ENCODE peak calls at places on chromosomes 1 and 21, in nine cellular contexts. L is kidney; A is mucosa of descending colon; V is CD8-positive, alpha-beta T cell; I is choroid plexus epithelial cell; D is CD4-positive, alpha-beta T cell; C is heart right ventricle; P is tibial nerve; Z is cardiac muscle cell. R is an unnamed sample.

GRCh38 chr21:42404534-42404933 is 832 bp downstream of the UBASH3A start:
- DNase-seq in L (no peak), A (no peak), V (no peak), I (no peak), D (no peak), C (no peak), P (no peak), Z (no peak), R (no peak)

GRCh38 chr21:39529026-39529425 is 77.3 kb downstream of the SH3BGR start:
- DNase-seq in L (no peak), A (no peak), V (no peak), I (no peak), D (no peak), C (no peak), P (no peak), Z (no peak), R (no peak)

GRCh38 chr1:110605901-110606783 is at the start of gene KCNA2:
- DNase-seq in L (peak), A (no peak), V (no peak), I (peak), D (no peak), C (peak), P (no peak), Z (peak), R (no peak)

GRCh38 chr1:200290010-200290685 is 119.7 kb downstream of the ZNF281 start:
- DNase-seq in L (no peak), A (no peak), V (no peak), I (peak), D (no peak), C (no peak), P (no peak), Z (no peak), R (no peak)

GRCh38 chr1:43976045-43976444 is 1.3 kb downstream of the ATP6V0B start:
- DNase-seq in L (no peak), A (no peak), V (no peak), I (no peak), D (no peak), C (no peak), P (no peak), Z (no peak), R (no peak)

GRCh38 chr1:226100436-226101347 is 38.2 kb downstream of the H3-3A start:
- DNase-seq in L (peak), A (peak), V (peak), I (peak), D (peak), C (peak), P (no peak), Z (peak), R (no peak)

GRCh38 chr1:235649722-235650163 is at the start of gene GNG4:
- DNase-seq in L (no peak), A (peak), V (no peak), I (no peak), D (no peak), C (no peak), P (no peak), Z (no peak), R (no peak)

GRCh38 chr1:207579436-207579799 is 65.5 kb upstream of the CR1L start:
- DNase-seq in L (no peak), A (peak), V (no peak), I (peak), D (no peak), C (no peak), P (peak), Z (peak), R (no peak)

GRCh38 chr1:199551967-199552565 is 475.4 kb upstream of the NR5A2 start:
- DNase-seq in L (no peak), A (peak), V (no peak), I (peak), D (peak), C (no peak), P (peak), Z (peak), R (no peak)

DNA sequence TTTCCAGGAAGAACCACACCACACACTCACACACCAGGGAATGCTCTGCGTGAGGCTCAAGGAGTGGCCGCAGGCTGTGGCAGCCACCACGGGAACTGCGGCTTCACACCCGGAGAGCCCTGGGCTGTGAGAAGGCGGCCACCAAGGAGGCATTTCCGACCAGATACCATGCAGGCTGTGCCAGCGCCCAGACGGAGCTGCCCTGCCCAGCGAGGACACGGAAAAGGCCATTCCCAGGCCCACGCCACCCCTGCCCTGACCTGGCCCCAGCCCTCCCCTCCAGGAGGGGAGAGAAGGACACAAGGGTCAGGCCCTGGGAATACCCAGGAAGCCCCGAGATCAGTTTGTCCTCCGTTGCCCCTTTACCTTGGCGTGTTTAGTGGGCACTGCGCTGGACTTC is 119.3 kb downstream of the NPHP4 start:
- DNase-seq in L (no peak), A (no peak), V (no peak), I (no peak), D (no peak), C (no peak), P (no peak), Z (no peak), R (no peak)
- TF ChIP-seq CTCF in L (no peak), A (no peak), V (no peak), I (no peak), D (no peak), C (no peak), P (no peak), Z (no peak), R (no peak)

GRCh38 chr1:67614511-67614934 is 70.5 kb upstream of the GADD45A start:
- DNase-seq in L (no peak), A (no peak), V (no peak), I (peak), D (no peak), C (no peak), P (no peak), Z (peak), R (no peak)

GRCh38 chr1:67616394-67616985 is 68.5 kb upstream of the GADD45A start:
- DNase-seq in L (no peak), A (no peak), V (no peak), I (no peak), D (no peak), C (no peak), P (no peak), Z (no peak), R (no peak)

GRCh38 chr1:67615886-67616285 is 69.1 kb upstream of the GADD45A start:
- DNase-seq in L (no peak), A (no peak), V (no peak), I (no peak), D (no peak), C (no peak), P (no peak), Z (no peak), R (no peak)

GRCh38 chr1:67618285-67619018 is 66.5 kb upstream of the GADD45A start:
- DNase-seq in L (peak), A (peak), V (no peak), I (peak), D (no peak), C (peak), P (peak), Z (peak), R (peak)

GRCh38 chr1:67619080-67619479 is 65.9 kb upstream of the GADD45A start:
- DNase-seq in L (no peak), A (no peak), V (no peak), I (peak), D (no peak), C (no peak), P (no peak), Z (peak), R (no peak)
- TF ChIP-seq CTCF in L (no peak), A (no peak), V (no peak), I (no peak), D (no peak), C (no peak), P (no peak), Z (no peak), R (no peak)

DNA sequence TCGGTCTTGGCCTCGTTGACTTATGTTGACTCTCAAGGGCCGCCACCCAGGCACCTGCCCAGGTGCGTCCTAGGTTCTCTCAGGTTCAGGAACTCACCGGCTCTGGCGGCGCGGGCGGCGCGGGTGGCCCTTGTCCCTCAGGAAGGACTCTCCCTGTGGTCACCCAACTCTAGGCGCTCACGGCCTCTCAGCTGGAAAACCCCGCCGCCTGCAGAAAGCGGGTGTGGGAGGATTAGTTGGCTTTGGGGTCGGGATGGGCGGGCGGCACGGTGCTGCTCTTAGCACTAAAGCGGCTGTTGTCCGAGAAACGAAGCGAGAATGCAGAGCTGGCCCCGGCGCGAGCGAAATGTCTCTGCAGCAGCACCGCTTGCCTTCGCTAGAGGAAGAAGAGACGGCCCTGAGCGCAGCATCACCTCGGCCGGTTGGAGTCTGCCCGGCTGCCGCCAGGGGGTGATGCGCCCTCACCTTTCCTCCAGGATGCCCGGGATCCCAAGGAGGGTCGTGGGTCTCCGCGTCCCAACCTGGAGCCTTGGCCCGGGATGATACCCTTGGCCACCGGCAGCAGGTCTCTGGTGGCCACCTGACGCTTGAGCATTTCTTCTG is 8.1 kb upstream of the TADA1 start:
- DNase-seq in L (peak), A (peak), V (no peak), I (peak), D (peak), C (peak), P (no peak), Z (peak), R (no peak)
- TF ChIP-seq CTCF in L (peak), A (no peak), V (peak), I (peak), D (peak), C (peak), P (peak), Z (peak), R (peak)

GRCh38 chr21:28233536-28234220 is 759.0 kb downstream of the LTN1 start:
- DNase-seq in L (no peak), A (no peak), V (no peak), I (no peak), D (no peak), C (no peak), P (no peak), Z (no peak), R (no peak)

GRCh38 chr21:28239345-28239744 is 753.3 kb downstream of the LTN1 start:
- DNase-seq in L (peak), A (no peak), V (no peak), I (no peak), D (no peak), C (peak), P (no peak), Z (peak), R (no peak)

GRCh38 chr21:28230559-28230958 is 762.1 kb downstream of the LTN1 start:
- DNase-seq in L (no peak), A (no peak), V (no peak), I (peak), D (no peak), C (no peak), P (no peak), Z (peak), R (no peak)

GRCh38 chr21:28237661-28238060 is 755.0 kb downstream of the LTN1 start:
- DNase-seq in L (no peak), A (no peak), V (no peak), I (no peak), D (no peak), C (no peak), P (peak), Z (no peak), R (no peak)

GRCh38 chr21:28235169-28235892 is 757.3 kb downstream of the LTN1 start:
- DNase-seq in L (no peak), A (peak), V (no peak), I (peak), D (no peak), C (peak), P (no peak), Z (peak), R (no peak)
- TF ChIP-seq CTCF in L (no peak), A (no peak), V (no peak), I (peak), D (no peak), C (no peak), P (no peak), Z (peak), R (no peak)

DNA sequence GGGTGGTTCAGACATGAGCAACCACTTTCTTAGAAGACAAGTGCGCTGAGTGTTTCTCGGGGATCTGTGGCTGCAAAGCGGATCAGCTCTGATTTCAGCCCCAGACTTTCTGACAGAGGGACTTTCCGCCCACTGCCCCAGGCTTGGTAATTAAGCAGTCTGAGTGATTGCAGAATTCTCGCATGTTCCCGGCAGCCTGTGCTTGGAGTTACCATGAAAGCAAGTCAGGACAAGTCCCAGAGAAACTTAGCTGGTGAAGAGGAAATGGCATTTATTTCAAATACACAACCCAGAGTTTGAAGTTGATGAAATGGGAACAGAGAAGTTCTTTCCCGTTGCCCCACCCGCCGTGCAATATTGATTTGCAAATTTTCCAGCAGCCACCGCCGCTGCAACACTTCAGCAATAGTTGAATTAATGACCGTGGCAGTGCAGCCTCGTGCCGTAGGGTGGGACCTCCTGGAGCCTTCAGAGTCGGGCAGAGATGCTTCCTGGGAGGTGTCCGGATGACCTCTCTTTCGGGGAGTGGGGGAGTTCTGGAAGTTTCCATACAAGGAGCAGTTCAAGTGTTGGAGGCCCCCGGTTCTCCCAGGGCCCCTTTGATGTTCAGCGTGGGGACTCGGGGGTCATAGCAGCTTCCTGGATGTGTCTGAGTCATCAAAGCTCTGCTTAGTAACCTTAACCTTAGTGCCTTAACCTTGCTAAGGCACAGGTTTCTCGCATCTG is 134.7 kb downstream of the KAZN start:
- DNase-seq in L (peak), A (peak), V (no peak), I (peak), D (no peak), C (no peak), P (no peak), Z (no peak), R (no peak)
- TF ChIP-seq CTCF in L (no peak), A (no peak), V (no peak), I (no peak), D (no peak), C (no peak), P (no peak), Z (no peak), R (no peak)

GRCh38 chr1:204600203-204600602 is 84.0 kb downstream of the MDM4 start:
- DNase-seq in L (no peak), A (no peak), V (no peak), I (no peak), D (no peak), C (no peak), P (no peak), Z (no peak), R (no peak)

GRCh38 chr1:204599098-204599497 is 82.9 kb downstream of the MDM4 start:
- DNase-seq in L (no peak), A (no peak), V (no peak), I (no peak), D (no peak), C (no peak), P (no peak), Z (no peak), R (no peak)

GRCh38 chr1:204601979-204602653 is 83.4 kb downstream of the LRRN2 start:
- DNase-seq in L (no peak), A (no peak), V (no peak), I (no peak), D (no peak), C (no peak), P (no peak), Z (no peak), R (no peak)

GRCh38 chr1:204599596-204599995 is 83.4 kb downstream of the MDM4 start:
- DNase-seq in L (no peak), A (no peak), V (no peak), I (no peak), D (no peak), C (no peak), P (no peak), Z (no peak), R (no peak)

GRCh38 chr1:204600968-204601367 is 84.6 kb downstream of the LRRN2 start:
- DNase-seq in L (no peak), A (no peak), V (no peak), I (no peak), D (no peak), C (no peak), P (no peak), Z (no peak), R (no peak)
- TF ChIP-seq CTCF in L (no peak), A (no peak), V (no peak), I (no peak), D (no peak), C (no peak), P (no peak), Z (peak), R (no peak)

DNA sequence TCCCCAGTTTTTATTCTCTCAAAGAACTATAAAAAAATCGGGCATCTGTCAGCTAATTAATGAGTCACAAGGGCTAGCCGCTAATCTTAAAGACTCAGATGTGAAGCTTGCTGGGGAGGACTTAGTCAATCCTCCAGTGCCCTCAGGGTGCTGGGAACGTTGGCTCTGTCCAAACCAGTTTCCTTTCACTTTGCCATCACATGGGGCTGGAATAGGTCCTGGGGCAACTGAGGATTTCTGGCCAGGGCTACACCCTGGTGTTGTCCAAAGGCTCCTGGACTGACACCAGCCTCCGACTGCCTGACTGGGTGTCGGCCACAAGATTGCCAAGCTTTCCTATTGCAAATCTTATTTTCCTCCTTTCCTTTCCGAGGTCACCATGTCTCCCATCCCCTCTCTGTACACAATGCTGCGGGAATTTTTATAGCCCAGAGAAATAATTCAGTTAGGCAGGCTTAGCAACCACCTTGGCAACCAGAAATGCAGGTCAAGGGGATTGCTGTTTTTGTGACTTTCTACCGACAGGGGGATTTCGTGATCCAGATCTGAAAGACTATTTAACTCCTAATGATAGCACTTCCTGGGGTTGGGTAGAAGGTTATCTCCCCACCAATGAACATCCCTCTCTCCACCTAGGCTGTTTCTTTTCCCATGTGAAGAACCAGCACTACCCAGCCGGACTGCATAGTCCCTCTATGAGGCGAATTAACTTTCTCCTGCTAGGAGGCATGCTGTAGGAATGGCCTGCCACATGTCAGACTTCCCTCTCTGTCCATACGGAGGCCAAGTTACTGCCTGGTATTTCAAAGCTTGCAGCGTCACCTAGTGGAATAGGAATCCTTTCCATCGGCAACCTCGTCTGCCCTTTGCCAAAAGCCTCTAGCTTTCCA is 29.9 kb upstream of the CTBS start:
- DNase-seq in L (no peak), A (no peak), V (no peak), I (peak), D (no peak), C (peak), P (no peak), Z (peak), R (no peak)
- TF ChIP-seq CTCF in L (no peak), A (no peak), V (no peak), I (peak), D (no peak), C (peak), P (no peak), Z (peak), R (no peak)

DNA sequence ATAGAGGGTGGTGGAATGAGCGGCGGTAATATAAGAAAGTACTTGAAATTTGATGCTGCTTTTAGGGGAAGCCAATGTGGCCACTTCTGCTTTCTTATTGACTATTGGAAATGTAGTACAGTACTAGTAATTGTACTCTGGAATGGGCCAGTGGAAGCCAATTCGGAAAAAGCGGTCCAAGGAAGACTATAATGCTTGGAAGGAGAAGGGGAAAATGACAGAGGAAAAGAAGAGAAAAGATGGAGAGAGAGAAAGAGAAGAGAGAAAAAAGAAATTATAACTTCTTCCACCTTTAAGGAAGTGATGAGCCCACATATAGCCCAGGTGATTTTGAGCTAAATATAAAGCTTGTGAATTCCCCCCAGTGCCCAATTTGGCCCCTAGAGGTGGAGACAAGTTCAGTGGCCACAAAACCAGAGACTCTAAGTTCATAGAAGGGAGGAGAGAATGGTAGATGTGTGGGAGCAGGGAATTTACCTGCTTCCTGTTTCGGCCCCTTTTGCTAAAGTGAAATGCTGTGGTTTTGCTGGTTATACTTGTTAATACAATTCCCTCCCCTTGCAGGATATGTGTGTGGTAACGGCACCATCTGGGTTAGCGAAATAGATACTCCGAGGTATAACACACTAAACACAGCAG is 35.7 kb upstream of the DUSP10 start:
- DNase-seq in L (no peak), A (peak), V (no peak), I (no peak), D (no peak), C (no peak), P (no peak), Z (no peak), R (no peak)
- TF ChIP-seq CTCF in L (no peak), A (no peak), V (no peak), I (no peak), D (no peak), C (no peak), P (no peak), Z (no peak), R (no peak)

DNA sequence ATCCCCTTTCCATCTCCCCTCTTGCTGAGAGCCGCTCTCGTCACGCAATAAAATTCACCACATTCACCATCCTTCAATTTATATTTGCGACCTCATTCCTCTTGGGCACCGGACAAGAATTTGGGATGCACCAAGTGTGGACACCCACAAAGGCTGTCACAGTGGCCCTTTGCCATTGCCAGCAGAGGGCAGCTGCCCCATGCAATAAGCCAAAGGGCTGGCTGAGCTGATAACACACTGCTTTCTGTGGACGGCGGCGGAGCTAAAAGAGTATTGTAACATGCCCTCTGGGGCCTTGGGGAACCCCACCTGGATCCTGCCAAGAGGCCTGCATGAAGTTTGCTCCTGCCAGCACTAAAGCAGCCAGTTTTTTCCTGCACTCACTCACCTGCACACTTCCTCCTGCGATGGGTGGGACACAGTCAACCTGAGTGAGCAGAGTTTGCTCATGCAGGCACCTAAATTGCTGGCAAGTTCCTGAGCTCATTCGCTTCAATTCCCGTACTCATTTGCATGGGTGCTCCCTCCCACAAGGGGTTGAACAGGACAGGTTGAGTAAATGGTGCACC is 792.3 kb upstream of the ADAMTS5 start:
- DNase-seq in L (no peak), A (peak), V (no peak), I (no peak), D (no peak), C (peak), P (no peak), Z (no peak), R (no peak)
- TF ChIP-seq CTCF in L (peak), A (no peak), V (no peak), I (peak), D (no peak), C (peak), P (no peak), Z (peak), R (no peak)

R was measured in omental fat pad.